ENCODE peak calls at places on chromosomes 5 and 9, in nine cellular contexts. G is pancreas; C is CD4-positive, alpha-beta T cell; U is endothelial cell; P is upper lobe of right lung; Z is GM13976; I is cardiac fibroblast; W is body of pancreas; N is CD8-positive, alpha-beta T cell. V is an unnamed sample.
A peak's percentile ranks its signal among the peaks of the same experiment; 100 is the strongest.

GRCh38 chr5:139378941-139379361 is 4.1 kb downstream of the SLC23A1 start:
- DNase-seq in G (no peak), C (no peak), U (no peak), P (peak; percentile 42), Z (no peak), I (no peak), W (no peak), N (no peak), V (no peak)

GRCh38 chr5:160685695-160686094 is 166.3 kb downstream of the ATP10B start:
- DNase-seq in G (no peak), C (no peak), U (peak; percentile 11), P (no peak), Z (peak; percentile 43), I (no peak), W (no peak), N (no peak), V (no peak)

GRCh38 chr5:113447651-113448050 is 12.9 kb upstream of the TSSK1B start:
- DNase-seq in G (no peak), C (no peak), U (peak; percentile 50), P (no peak), Z (no peak), I (peak; percentile 22), W (no peak), N (no peak), V (no peak)

GRCh38 chr5:178375348-178375747 is 142.7 kb upstream of the PHYKPL start:
- DNase-seq in G (peak; percentile 26), C (no peak), U (no peak), P (no peak), Z (no peak), I (no peak), W (no peak), N (no peak), V (no peak)

GRCh38 chr9:118871531-118871930 is 497.7 kb downstream of the BRINP1 start:
- DNase-seq in G (no peak), C (no peak), U (no peak), P (no peak), Z (no peak), I (no peak), W (no peak), N (no peak), V (no peak)

GRCh38 chr5:96638566-96638965 is 23.6 kb upstream of the CAST start:
- DNase-seq in G (no peak), C (no peak), U (no peak), P (no peak), Z (no peak), I (no peak), W (no peak), N (no peak), V (no peak)

GRCh38 chr9:135506327-135507103 is 6.0 kb downstream of the MRPS2 start:
- DNase-seq in G (peak; percentile 56), C (no peak), U (no peak), P (peak; percentile 58), Z (no peak), I (peak; percentile 34), W (peak; percentile 3), N (no peak), V (no peak)

GRCh38 chr5:13357937-13358336 is 586.6 kb downstream of the DNAH5 start:
- DNase-seq in G (no peak), C (no peak), U (no peak), P (no peak), Z (no peak), I (no peak), W (no peak), N (no peak), V (no peak)

GRCh38 chr5:6110441-6111005 is 267.8 kb downstream of the MED10 start:
- DNase-seq in G (no peak), C (no peak), U (no peak), P (no peak), Z (no peak), I (no peak), W (no peak), N (no peak), V (no peak)

GRCh38 chr5:95838552-95838951 is 16.0 kb upstream of the GLRX start:
- DNase-seq in G (no peak), C (no peak), U (no peak), P (no peak), Z (no peak), I (no peak), W (no peak), N (no peak), V (no peak)

GRCh38 chr5:10756539-10756938 is 4.5 kb downstream of the DAP start:
- DNase-seq in G (no peak), C (no peak), U (no peak), P (no peak), Z (no peak), I (peak; percentile 47), W (no peak), N (no peak), V (no peak)

GRCh38 chr9:106717686-106718085 is 145.3 kb upstream of the ZNF462 start:
- DNase-seq in G (no peak), C (no peak), U (no peak), P (no peak), Z (no peak), I (peak; percentile 81), W (peak; percentile 35), N (no peak), V (no peak)

GRCh38 chr5:176733586-176734262 is 76.6 kb upstream of the UNC5A start:
- DNase-seq in G (peak; percentile 43), C (no peak), U (no peak), P (peak; percentile 47), Z (no peak), I (no peak), W (no peak), N (no peak), V (peak; percentile 34)

DNA sequence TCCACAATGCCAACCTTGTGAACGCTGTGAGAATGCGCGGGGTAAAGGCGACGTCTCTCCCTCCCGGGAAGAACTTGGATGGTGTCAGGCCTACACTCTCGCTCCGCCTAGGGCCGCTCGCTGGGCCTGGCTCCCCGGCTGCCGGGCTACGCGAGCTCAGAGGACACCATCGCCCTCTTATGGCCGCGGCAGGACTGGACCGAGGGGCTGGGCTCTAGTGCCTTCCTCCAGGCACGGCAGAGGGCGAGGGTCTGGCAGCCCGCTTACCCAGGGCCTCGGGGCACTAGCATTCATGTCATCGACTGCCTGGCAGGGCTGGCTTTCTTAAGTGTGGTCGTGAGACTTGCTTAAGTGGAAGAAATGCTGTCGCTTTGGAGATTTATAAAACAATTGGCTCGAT is 1.2 kb upstream of the EXOSC2 start:
- DNase-seq in G (no peak), C (no peak), U (peak; percentile 93), P (no peak), Z (no peak), I (no peak), W (no peak), N (no peak), V (peak; percentile 80)
- TF ChIP-seq CTCF in G (no peak), C (no peak), U (peak; percentile 50), P (no peak), Z (no peak), I (peak; percentile 31), W (no peak), N (no peak), V (peak; percentile 48)

GRCh38 chr5:145701404-145701803 is 133.7 kb downstream of the PRELID2 start:
- DNase-seq in G (no peak), C (no peak), U (no peak), P (no peak), Z (no peak), I (no peak), W (no peak), N (no peak), V (no peak)
- TF ChIP-seq CTCF in G (no peak), C (no peak), U (no peak), P (no peak), Z (no peak), I (no peak), W (no peak), N (no peak), V (no peak)

DNA sequence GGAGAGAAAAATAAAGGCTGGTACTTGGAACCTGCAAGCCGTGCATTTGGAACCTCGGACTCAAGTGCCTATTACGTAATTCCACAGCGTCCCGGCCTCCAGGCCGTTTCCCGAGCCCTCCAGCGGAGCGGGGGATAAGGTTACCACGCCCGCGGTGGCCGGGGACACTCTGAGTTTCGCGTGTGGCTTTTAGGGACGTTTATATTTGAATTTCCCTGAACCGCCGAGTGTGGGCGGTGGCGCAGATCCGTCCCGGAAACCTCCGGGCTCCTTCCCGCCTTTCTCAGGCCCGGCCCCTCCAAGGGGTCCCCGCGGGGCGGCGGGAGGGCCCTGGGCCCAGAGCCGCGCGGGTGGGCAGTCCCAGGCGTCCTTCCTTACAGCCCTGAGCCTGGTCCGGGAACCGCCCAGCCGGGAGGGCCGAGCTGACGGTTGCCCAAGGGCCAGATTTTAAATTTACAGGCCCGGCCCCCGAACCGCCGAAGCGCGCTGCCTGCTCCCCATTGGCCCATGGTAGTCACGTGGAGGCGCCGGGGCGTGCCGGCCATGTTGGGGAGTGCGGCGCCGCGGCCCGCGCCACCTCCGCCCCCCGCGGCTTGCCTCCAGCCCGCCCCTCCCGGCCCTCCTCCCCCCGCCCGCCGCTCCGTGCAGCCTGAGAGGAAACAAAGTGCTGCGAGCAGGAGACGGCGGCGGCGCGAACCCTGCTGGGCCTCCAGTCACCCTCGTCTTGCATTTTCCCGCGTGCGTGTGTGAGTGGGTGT is at the start of gene LMNB1:
- DNase-seq in G (peak; percentile 97), C (peak; percentile 87), U (peak; percentile 95), P (peak; percentile 98), Z (peak; percentile 93), I (peak; percentile 97), W (peak; percentile 94), N (peak; percentile 89), V (peak; percentile 87)
- TF ChIP-seq CTCF in G (no peak), C (peak; percentile 16), U (no peak), P (peak; percentile 21), Z (no peak), I (no peak), W (no peak), N (no peak), V (no peak)

GRCh38 chr9:37970301-37971106 is 66.6 kb upstream of the SLC25A51 start:
- DNase-seq in G (peak; percentile 39), C (no peak), U (no peak), P (peak; percentile 49), Z (no peak), I (no peak), W (no peak), N (no peak), V (no peak)

GRCh38 chr9:37967681-37968080 is 63.8 kb upstream of the SLC25A51 start:
- DNase-seq in G (peak; percentile 43), C (no peak), U (no peak), P (no peak), Z (no peak), I (no peak), W (no peak), N (no peak), V (no peak)

GRCh38 chr9:37968228-37968672 is 64.3 kb upstream of the SLC25A51 start:
- DNase-seq in G (peak; percentile 23), C (no peak), U (no peak), P (peak; percentile 48), Z (no peak), I (peak; percentile 70), W (peak; percentile 21), N (no peak), V (no peak)

GRCh38 chr9:37969558-37970300 is 65.8 kb upstream of the SLC25A51 start:
- DNase-seq in G (peak; percentile 53), C (no peak), U (no peak), P (peak; percentile 42), Z (no peak), I (no peak), W (peak; percentile 23), N (no peak), V (no peak)

DNA sequence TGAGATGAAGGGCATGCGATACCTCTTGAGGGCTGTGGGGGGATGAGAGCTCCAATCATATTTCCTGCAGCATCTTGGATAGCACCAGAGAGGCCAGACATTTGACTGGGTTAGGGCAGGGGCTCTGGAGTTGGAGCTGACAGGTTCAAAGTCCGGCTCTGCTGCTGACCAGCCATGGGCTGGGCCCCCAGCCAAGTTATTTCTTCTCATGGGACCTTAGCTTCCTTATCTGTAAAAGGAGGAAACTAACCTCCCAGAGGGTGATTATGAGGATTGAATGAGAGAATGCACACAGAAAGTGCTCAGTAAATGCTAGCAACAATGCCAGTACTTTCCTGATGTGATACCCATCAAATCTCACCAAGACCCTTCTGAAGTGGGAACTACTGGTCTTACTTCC is 65.2 kb upstream of the SLC25A51 start:
- DNase-seq in G (peak; percentile 82), C (no peak), U (no peak), P (peak; percentile 63), Z (no peak), I (peak; percentile 81), W (peak; percentile 98), N (no peak), V (no peak)
- TF ChIP-seq CTCF in G (no peak), C (no peak), U (no peak), P (no peak), Z (no peak), I (no peak), W (no peak), N (no peak), V (no peak)